ENCODE peak calls at places on chromosomes 11 and 22, in eight cellular contexts. S is left ventricle myocardium inferior, B is BE2C, A is Peyer's patch, O is endothelial cell of umbilical vein, L is neural progenitor cell, V is breast epithelium, Y is brain microvascular endothelial cell. C is an unnamed sample.

GRCh38 chr22:26648011-26648497 is 9.3 kb upstream of the MIAT start:
- DNase-seq in L (peak; percentile 94), V (no peak), Y (no peak), S (no peak), A (peak; percentile 62), O (no peak), B (peak; percentile 75), C (no peak)

GRCh38 chr11:59223177-59223576 is 10.4 kb upstream of the MPEG1 start:
- DNase-seq in O (no peak), Y (no peak), B (no peak), L (no peak), V (no peak), A (no peak), S (no peak), C (no peak)

GRCh38 chr11:132496341-132496740 is 1036.0 kb downstream of the OPCML start:
- DNase-seq in B (no peak), L (no peak), S (no peak), V (no peak), Y (peak; percentile 32), A (no peak), O (no peak), C (no peak)

GRCh38 chr11:16788141-16789060 is 50.0 kb downstream of the C11orf58 start:
- DNase-seq in S (peak; percentile 71), Y (peak; percentile 63), O (peak; percentile 81), V (peak; percentile 68), A (peak; percentile 86), B (peak; percentile 58), L (peak; percentile 81), C (peak; percentile 69)

GRCh38 chr11:2534131-2534956 is 89.5 kb downstream of the KCNQ1 start:
- DNase-seq in A (peak; percentile 74), Y (no peak), V (no peak), B (peak; percentile 4), L (no peak), O (no peak), S (peak; percentile 9), C (peak; percentile 19)

GRCh38 chr11:118374729-118375128 is 15.3 kb downstream of the UBE4A start:
- DNase-seq in A (no peak), O (no peak), L (no peak), S (no peak), Y (no peak), V (no peak), B (no peak), C (no peak)

GRCh38 chr22:27175444-27175843 is 518.1 kb downstream of the MIAT start:
- DNase-seq in Y (no peak), L (no peak), S (no peak), A (no peak), V (no peak), B (no peak), O (no peak), C (no peak)

GRCh38 chr22:20031732-20032406 is 11.0 kb downstream of the TANGO2 start:
- DNase-seq in O (no peak), A (peak; percentile 65), B (no peak), Y (no peak), L (no peak), S (no peak), V (no peak), C (peak; percentile 80)

GRCh38 chr11:88193278-88193677 is 18.0 kb upstream of the RAB38 start:
- DNase-seq in V (no peak), O (no peak), B (no peak), Y (no peak), S (no peak), L (no peak), A (no peak), C (no peak)

GRCh38 chr11:726278-726915 is 20.4 kb downstream of the EPS8L2 start:
- DNase-seq in Y (no peak), V (peak; percentile 88), A (peak; percentile 85), S (no peak), L (peak; percentile 55), O (no peak), B (peak; percentile 9), C (peak; percentile 90)

GRCh38 chr22:23182289-23183106 is 2.2 kb downstream of the BCR start:
- DNase-seq in V (no peak), S (no peak), Y (no peak), O (peak; percentile 68), A (no peak), L (peak; percentile 50), B (no peak), C (peak; percentile 34)

GRCh38 chr11:117144477-117145392 is 648 bp downstream of the PAFAH1B2 start:
- DNase-seq in V (no peak), O (peak; percentile 84), L (peak; percentile 78), Y (peak; percentile 77), A (peak; percentile 69), S (peak; percentile 61), B (peak; percentile 65), C (peak; percentile 79)

GRCh38 chr11:129733384-129733783 is 82.3 kb upstream of the TMEM45B start:
- DNase-seq in V (no peak), B (no peak), O (no peak), L (no peak), S (no peak), Y (no peak), A (no peak), C (no peak)
- H3K36me3 ChIP-seq in V (no peaks in the 10 kb centered on the region), B (no peaks in the 10 kb centered on the region), O (no peaks in the 10 kb centered on the region), L (no peaks in the 10 kb centered on the region), S (no peaks in the 10 kb centered on the region), Y (no peaks in the 10 kb centered on the region), A (no peaks in the 10 kb centered on the region), C (no peaks in the 10 kb centered on the region)

DNA sequence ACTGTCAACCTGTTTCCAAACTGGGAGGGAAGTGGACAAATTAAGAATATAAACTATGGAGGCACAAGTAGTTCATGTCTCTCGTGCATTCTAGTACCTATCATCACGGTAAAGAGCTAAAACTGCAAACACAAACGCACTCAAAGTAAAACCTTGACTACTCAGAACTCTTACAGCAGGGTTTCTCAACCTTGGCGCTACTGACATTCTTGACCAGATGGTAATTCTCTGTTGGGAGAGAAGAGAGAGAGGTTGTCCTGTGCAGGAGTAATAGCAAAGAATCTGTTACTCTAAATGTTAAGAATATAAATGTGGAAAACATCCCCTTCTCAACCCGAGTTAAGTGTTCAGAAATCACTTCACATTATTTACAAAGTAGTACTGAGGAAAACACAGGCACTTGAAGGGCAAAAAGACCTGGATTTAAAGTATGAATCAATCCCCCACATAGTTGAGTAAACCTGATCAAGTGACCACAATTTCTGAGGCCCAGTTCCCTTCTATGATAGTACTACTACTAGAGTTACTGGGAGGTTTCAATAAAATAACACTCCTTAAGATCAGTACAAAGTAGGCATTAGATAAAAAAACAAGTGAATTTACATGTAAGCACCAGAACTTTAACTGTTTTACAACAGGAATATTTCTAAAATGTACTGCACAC is 73.1 kb upstream of the ARHGAP32 start:
- DNase-seq in V (no peak), O (no peak), Y (no peak), L (no peak), A (no peak), B (no peak), S (no peak), C (no peak)
- TF ChIP-seq CTCF in V (no peak), O (no peak), Y (no peak), L (no peak), A (no peak), B (no peak), S (no peak), C (no peak)

GRCh38 chr22:38741166-38741565 is 14.6 kb downstream of the SUN2 start:
- DNase-seq in V (no peak), O (no peak), S (no peak), A (no peak), B (no peak), L (no peak), Y (no peak), C (no peak)
- H3K36me3 ChIP-seq in V (peaks cover 57% of the 10 kb centered on the region), O (peaks cover 17% of the 10 kb centered on the region), S (peaks cover 100% of the 10 kb centered on the region), A (peaks cover 7% of the 10 kb centered on the region), B (peaks cover 93% of the 10 kb centered on the region), L (no peaks in the 10 kb centered on the region), Y (peaks cover 54% of the 10 kb centered on the region), C (peaks cover 55% of the 10 kb centered on the region)

GRCh38 chr11:77833302-77833701 is 12.4 kb downstream of the AAMDC start:
- DNase-seq in L (no peak), V (no peak), B (no peak), Y (no peak), S (no peak), O (no peak), A (no peak), C (no peak)
- TF ChIP-seq CTCF in L (no peak), V (no peak), B (no peak), Y (no peak), S (no peak), O (no peak), A (no peak), C (no peak)

DNA sequence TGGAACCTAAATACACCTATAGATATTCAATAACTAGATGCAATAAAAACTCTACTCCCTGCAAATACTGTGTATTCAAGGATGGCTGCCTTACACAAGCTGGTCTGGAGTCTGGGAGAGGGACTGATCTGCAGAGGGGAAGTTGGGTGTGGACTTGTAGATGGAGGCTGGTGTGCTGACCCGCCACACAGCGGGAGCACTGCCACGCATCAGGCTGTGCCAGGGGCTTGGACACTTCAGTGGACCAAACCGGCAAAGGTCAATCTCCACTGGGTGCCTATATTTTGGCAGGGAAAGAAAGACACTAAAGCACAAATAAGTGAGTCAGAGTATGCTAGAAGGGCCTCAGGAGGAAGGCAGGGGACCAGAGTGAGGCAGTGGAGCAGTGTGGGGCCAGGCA is 2.1 kb upstream of the SHANK3 start:
- DNase-seq in V (no peak), B (no peak), A (peak; percentile 30), O (peak; percentile 32), S (no peak), Y (no peak), L (no peak), C (no peak)
- H3K36me3 ChIP-seq in V (no peaks in the 10 kb centered on the region), B (no peaks in the 10 kb centered on the region), A (no peaks in the 10 kb centered on the region), O (no peaks in the 10 kb centered on the region), S (no peaks in the 10 kb centered on the region), Y (no peaks in the 10 kb centered on the region), L (no peaks in the 10 kb centered on the region), C (no peaks in the 10 kb centered on the region)

DNA sequence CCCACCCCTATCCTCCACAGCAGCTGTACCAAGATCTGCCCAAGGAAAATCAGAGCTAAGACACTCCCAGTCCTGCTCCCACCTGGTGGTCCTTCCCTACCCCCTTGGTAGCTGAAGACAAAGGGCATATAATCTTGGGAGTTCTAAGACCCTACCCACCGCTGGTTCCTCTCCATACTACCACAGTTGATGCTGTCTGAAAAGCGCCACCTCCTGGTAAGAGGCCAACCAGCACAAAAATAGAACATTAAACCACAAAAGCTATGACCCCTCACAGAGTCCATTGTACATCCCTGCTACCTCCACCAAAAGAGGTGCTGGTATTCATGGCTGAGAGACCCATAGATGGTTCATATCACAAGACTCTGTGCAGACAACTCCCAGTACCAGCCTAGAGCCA is 161.5 kb upstream of the ARHGAP42 start:
- DNase-seq in V (no peak), A (no peak), O (no peak), Y (no peak), S (no peak), L (peak; percentile 35), B (peak; percentile 15), C (no peak)
- TF ChIP-seq CTCF in V (no peak), A (no peak), O (no peak), Y (peak; percentile 30), S (no peak), L (peak; percentile 56), B (peak; percentile 53), C (no peak)

C was measured in mucosa of descending colon.